ENCODE peak calls at places on chromosomes 1 and 21, in four cellular contexts. T, J, D and U are unnamed samples.

GRCh38 chr1:202007703-202008489 is 2.5 kb upstream of the ELF3 start:
- DNase-seq in D (no peak), T (no peak), J (no peak), U (no peak)

GRCh38 chr1:89203166-89203565 is 4.4 kb upstream of the GBP4 start:
- DNase-seq in T (no peak), J (no peak), D (no peak), U (peak)

GRCh38 chr1:2566106-2567045 is 10.2 kb downstream of the TNFRSF14 start:
- DNase-seq in T (no peak), J (no peak), D (no peak), U (no peak)

GRCh38 chr1:47840791-47841190 is 156.4 kb downstream of the TRABD2B start:
- DNase-seq in T (no peak), J (no peak), D (no peak), U (no peak)

GRCh38 chr1:192584951-192585350 is 9.4 kb downstream of the RGS1 start:
- DNase-seq in J (no peak), D (no peak), T (no peak), U (no peak)

GRCh38 chr1:3618904-3619671 is 5.7 kb upstream of the TPRG1L start:
- DNase-seq in J (peak), D (peak), T (peak), U (peak)

GRCh38 chr1:20366076-20366765 is 75.5 kb downstream of the VWA5B1 start:
- DNase-seq in D (peak), T (no peak), J (no peak), U (no peak)

GRCh38 chr1:115624859-115625258 is 16.9 kb upstream of the VANGL1 start:
- DNase-seq in T (no peak), D (no peak), J (no peak), U (no peak)

GRCh38 chr21:31543191-31543590 is 116.3 kb upstream of the SOD1 start:
- DNase-seq in J (no peak), T (peak), D (no peak), U (no peak)

GRCh38 chr1:160548183-160548582 is 25.1 kb upstream of the SLAMF6 start:
- DNase-seq in J (no peak), D (no peak), T (no peak), U (no peak)

GRCh38 chr1:36889478-36889845 is 144.9 kb downstream of the GRIK3 start:
- DNase-seq in D (no peak), J (no peak), T (no peak), U (no peak)

GRCh38 chr1:10898921-10899320 is 102.5 kb upstream of the CASZ1 start:
- DNase-seq in T (no peak), J (no peak), D (no peak), U (no peak)

GRCh38 chr1:182556279-182556678 is 32.8 kb downstream of the RNASEL start:
- DNase-seq in J (peak), D (no peak), T (no peak), U (no peak)

GRCh38 chr1:204091787-204092312 is 18.9 kb downstream of the SOX13 start:
- DNase-seq in D (no peak), T (no peak), J (no peak), U (no peak)

GRCh38 chr1:179021873-179022272 is 3.8 kb upstream of the FAM20B start:
- DNase-seq in T (no peak), J (peak), D (no peak), U (peak)

GRCh38 chr1:220527279-220528048 is 472 bp upstream of the MARK1 start:
- DNase-seq in D (peak), J (no peak), T (peak), U (no peak)